ENCODE peak calls at places on chromosomes 4 and X, in ten cellular contexts. A is tibial nerve, R is OCI-LY7, K is IMR-90, U is sigmoid colon, P is brain microvascular endothelial cell, O is left ventricle myocardium inferior, M is prostate gland, H is RWPE2, Q is uterus. C is an unnamed sample.

GRCh38 chrX:70332600-70332999 is 42.7 kb downstream of the KIF4A start:
- DNase-seq in A (no peak), R (no peak), K (no peak), U (no peak), P (no peak), O (no peak), M (no peak), H (no peak), Q (no peak), C (no peak)

GRCh38 chr4:89290727-89291126 is 16.9 kb downstream of the GPRIN3 start:
- DNase-seq in A (no peak), R (peak; percentile 38), K (no peak), U (no peak), P (no peak), O (no peak), M (no peak), H (no peak), Q (no peak), C (peak; percentile 57)

GRCh38 chr4:15341733-15342300 is 86.0 kb upstream of the C1QTNF7 start:
- DNase-seq in A (no peak), R (no peak), K (no peak), U (no peak), P (no peak), O (no peak), M (no peak), H (no peak), Q (no peak), C (no peak)

GRCh38 chr4:152014280-152014679 is 253.5 kb upstream of the GATB start:
- DNase-seq in A (no peak), R (no peak), K (no peak), U (no peak), P (no peak), O (no peak), M (no peak), H (no peak), Q (no peak), C (no peak)

GRCh38 chrX:74179936-74180454 is 124.0 kb upstream of the ZCCHC13 start:
- DNase-seq in A (no peak), R (no peak), K (no peak), U (no peak), P (no peak), O (no peak), M (no peak), H (no peak), Q (no peak), C (no peak)

GRCh38 chr4:89299153-89299789 is 8.3 kb downstream of the GPRIN3 start:
- DNase-seq in A (no peak), R (peak; percentile 62), K (no peak), U (no peak), P (no peak), O (no peak), M (no peak), H (no peak), Q (no peak), C (no peak)

GRCh38 chr4:178633263-178633662 is 1191.0 kb upstream of the AGA start:
- DNase-seq in A (no peak), R (no peak), K (no peak), U (no peak), P (no peak), O (no peak), M (no peak), H (no peak), Q (no peak), C (no peak)

GRCh38 chrX:124413244-124413643 is 66.9 kb downstream of the SH2D1A start:
- DNase-seq in A (no peak), R (no peak), K (no peak), U (no peak), P (no peak), O (no peak), M (no peak), H (no peak), Q (no peak), C (no peak)

GRCh38 chr4:54908744-54909143 is 216.7 kb downstream of the KDR start:
- DNase-seq in A (no peak), R (no peak), K (no peak), U (no peak), P (no peak), O (no peak), M (no peak), H (no peak), Q (no peak), C (no peak)

GRCh38 chrX:138191998-138192397 is 519.5 kb downstream of the FGF13 start:
- DNase-seq in A (peak; percentile 5), R (peak; percentile 15), K (peak; percentile 19), U (no peak), P (peak; percentile 20), O (no peak), M (peak; percentile 3), H (no peak), Q (no peak), C (no peak)

GRCh38 chrX:120457766-120458180 is 11.3 kb downstream of the LAMP2 start:
- DNase-seq in A (no peak), R (peak; percentile 70), K (peak; percentile 76), U (no peak), P (peak; percentile 43), O (no peak), M (peak; percentile 31), H (no peak), Q (no peak), C (no peak)

GRCh38 chr4:1473718-1474117 is 67.5 kb upstream of the NKX1-1 start:
- DNase-seq in A (no peak), R (no peak), K (no peak), U (peak; percentile 50), P (no peak), O (no peak), M (no peak), H (no peak), Q (no peak), C (no peak)

GRCh38 chr4:100306018-100306417 is 115.8 kb upstream of the DDIT4L start:
- DNase-seq in A (no peak), R (no peak), K (peak; percentile 47), U (no peak), P (no peak), O (no peak), M (no peak), H (no peak), Q (no peak), C (no peak)

GRCh38 chr4:61202638-61203495 is 2.7 kb downstream of the ADGRL3 start:
- DNase-seq in A (no peak), R (no peak), K (no peak), U (no peak), P (peak; percentile 37), O (peak; percentile 13), M (no peak), H (no peak), Q (no peak), C (peak; percentile 24)

DNA sequence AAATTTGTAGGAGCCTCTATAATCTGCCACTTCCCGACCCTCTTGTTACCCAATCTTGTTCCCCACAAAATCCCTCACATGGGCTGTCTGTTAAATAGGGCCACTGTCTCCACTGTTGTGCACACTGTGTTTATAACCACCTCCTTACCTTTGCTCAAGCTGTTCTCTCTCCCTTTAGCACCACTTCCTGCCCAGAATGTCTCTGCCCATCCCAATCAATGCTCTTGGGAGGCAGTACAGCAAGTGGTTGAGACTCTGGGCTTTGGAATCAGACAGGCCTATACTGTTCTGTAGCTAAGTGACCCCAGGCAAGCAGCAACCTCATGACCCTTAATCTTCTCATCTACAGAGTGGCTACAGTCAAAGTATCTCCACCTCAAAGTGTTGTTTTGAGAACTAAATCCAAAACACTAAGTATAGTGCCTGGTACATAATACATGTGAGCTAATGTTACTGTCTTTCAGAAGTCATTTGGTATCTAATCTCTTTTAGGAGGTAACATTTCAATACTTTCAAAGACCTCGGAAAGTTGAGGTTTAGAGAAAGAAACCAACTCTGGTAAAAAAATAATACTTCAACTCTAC is 3.8 kb upstream of the TXK start:
- DNase-seq in A (no peak), R (peak; percentile 10), K (no peak), U (no peak), P (no peak), O (no peak), M (no peak), H (no peak), Q (no peak), C (no peak)
- TF ChIP-seq CTCF in A (no peak), R (no peak), K (no peak), U (no peak), P (no peak), O (no peak), M (no peak), H (no peak), Q (no peak), C (no peak)

DNA sequence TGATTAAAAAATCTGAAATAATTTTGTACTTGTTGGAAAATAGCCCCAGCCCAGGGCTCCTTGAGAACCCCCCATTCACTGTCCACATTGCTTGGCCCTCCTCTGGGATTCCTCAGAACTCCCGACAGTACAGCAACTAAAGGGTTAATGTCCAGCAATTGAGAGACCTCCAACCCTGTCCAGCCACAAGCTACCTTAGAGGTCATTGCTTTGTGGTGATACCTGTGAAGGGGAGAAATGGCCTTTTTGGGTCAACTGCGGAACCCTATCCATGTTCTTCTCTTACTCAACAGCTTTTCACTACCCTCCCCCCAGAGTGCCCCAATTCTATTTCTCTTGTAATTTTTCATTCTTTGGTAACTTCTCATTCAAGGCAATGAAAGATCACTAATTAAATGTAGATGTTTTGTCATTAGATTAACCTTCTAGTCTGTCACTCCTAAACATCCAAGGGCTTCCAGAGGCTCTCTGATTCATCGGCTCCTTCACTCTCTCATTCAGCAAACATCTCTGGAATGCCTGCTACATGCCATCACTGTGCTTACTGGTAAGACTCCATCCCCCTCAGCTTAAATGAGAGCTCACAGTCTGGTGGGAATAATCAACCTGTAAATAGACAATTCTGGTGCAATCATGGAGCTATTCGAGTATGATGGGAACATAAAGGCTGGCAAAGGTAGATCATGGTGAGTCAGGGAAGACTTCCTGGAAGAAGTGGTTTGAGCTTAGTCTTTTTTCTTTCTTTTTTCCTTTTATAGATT is 241.4 kb upstream of the PGRMC2 start:
- DNase-seq in A (peak; percentile 31), R (no peak), K (peak; percentile 99), U (no peak), P (peak; percentile 97), O (no peak), M (no peak), H (peak; percentile 72), Q (peak; percentile 56), C (no peak)
- H3K4me3 ChIP-seq in A (no peak overlapping the region), R (no peak overlapping the region), K (no peak overlapping the region), U (no peak overlapping the region), P (no peak overlapping the region), O (no peak overlapping the region), M (no peak overlapping the region), H (no peak overlapping the region), Q (no peak overlapping the region), C (no peak overlapping the region)

GRCh38 chrX:10569946-10570345 is 50.4 kb downstream of the MID1 start:
- DNase-seq in A (no peak), R (no peak), K (peak; percentile 65), U (no peak), P (peak; percentile 72), O (no peak), M (no peak), H (no peak), Q (no peak), C (no peak)
- H3K27ac ChIP-seq in A (peak overlapping the region; percentile 66), R (no peak overlapping the region), K (peak overlapping the region; percentile 98), U (no peak overlapping the region), P (peak overlapping the region; percentile 83), O (no peak overlapping the region), M (no peak overlapping the region), H (peak overlapping the region; percentile 41), Q (no peak overlapping the region), C (no peak overlapping the region)

DNA sequence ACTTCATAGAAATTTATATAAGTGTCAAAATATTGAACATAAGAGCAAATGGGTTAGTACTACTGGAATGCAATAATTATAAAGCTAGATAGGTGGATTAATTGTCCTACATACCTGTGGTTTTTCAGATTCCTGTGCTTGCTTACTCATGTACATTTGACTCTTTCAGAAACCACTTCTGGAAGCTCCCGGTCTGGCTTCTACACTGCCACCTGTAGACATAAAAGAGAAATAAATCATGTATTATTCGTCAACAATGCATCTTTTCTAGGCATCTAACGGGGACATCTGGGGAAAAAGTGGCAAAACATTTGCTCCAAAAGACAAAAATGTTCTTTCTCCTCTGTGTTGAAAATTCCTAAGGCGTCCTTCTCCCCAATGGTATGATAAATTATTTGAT is 648.6 kb upstream of the DIPK2B start:
- DNase-seq in A (no peak), R (no peak), K (peak; percentile 86), U (no peak), P (peak; percentile 56), O (no peak), M (peak; percentile 15), H (no peak), Q (no peak), C (no peak)
- TF ChIP-seq CTCF in A (peak; percentile 11), R (peak; percentile 52), K (peak; percentile 46), U (no peak), P (peak; percentile 51), O (peak; percentile 39), M (peak; percentile 29), H (peak; percentile 59), Q (no peak), C (peak; percentile 30)